ENCODE peak calls at places on chromosomes 6 and 20, in four cellular contexts. C is hippocampal formation, O is non-pigmented ciliary epithelial cell, G is NCI-H2081. V is an unnamed sample.

GRCh38 chr6:20096506-20096905 is 115.8 kb downstream of the MBOAT1 start:
- DNase-seq in G (no peak), C (peak), O (no peak), V (peak)

GRCh38 chr6:40599580-40599979 is 12.4 kb upstream of the LRFN2 start:
- DNase-seq in G (no peak), O (no peak), C (no peak), V (no peak)

GRCh38 chr6:151216812-151217211 is 23.0 kb upstream of the AKAP12 start:
- DNase-seq in G (no peak), C (no peak), O (no peak), V (no peak)

GRCh38 chr6:13485923-13486557 is 1.4 kb downstream of the GFOD1 start:
- DNase-seq in O (no peak), C (peak), G (peak), V (peak)

GRCh38 chr6:47420394-47421371 is 56.9 kb upstream of the CD2AP start:
- DNase-seq in O (peak), G (no peak), C (no peak), V (no peak)

GRCh38 chr6:43076928-43077809 is 1.1 kb downstream of the PTK7 start:
- DNase-seq in O (no peak), C (no peak), G (no peak), V (no peak)

GRCh38 chr20:58024241-58024721 is 204.2 kb downstream of the ANKRD60 start:
- DNase-seq in C (no peak), G (no peak), O (no peak), V (no peak)

GRCh38 chr20:57465943-57466342 is 59.0 kb downstream of the CTCFL start:
- DNase-seq in O (no peak), G (no peak), C (no peak), V (no peak)

GRCh38 chr6:170135821-170136471 is 154.9 kb downstream of the DLL1 start:
- DNase-seq in O (no peak), C (no peak), G (no peak), V (no peak)

GRCh38 chr6:11700118-11700718 is 78.4 kb downstream of the ADTRP start:
- DNase-seq in G (peak), C (no peak), O (no peak), V (peak)

GRCh38 chr6:14748679-14749078 is 497.2 kb upstream of the JARID2 start:
- DNase-seq in O (no peak), C (no peak), G (no peak), V (no peak)

GRCh38 chr6:87346700-87347099 is 2.1 kb downstream of the C6orf163 start:
- DNase-seq in C (no peak), G (no peak), O (no peak), V (no peak)

GRCh38 chr20:2578430-2579192 is 42.2 kb downstream of the TMC2 start:
- DNase-seq in C (no peak), G (no peak), O (no peak), V (no peak)

GRCh38 chr6:136791296-136792065 is 796 bp downstream of the MAP3K5 start:
- DNase-seq in G (peak), C (peak), O (no peak), V (peak)

GRCh38 chr6:2235782-2236495 is 9.5 kb downstream of the GMDS start:
- DNase-seq in C (no peak), G (no peak), O (no peak), V (no peak)

GRCh38 chr20:7540923-7541322 is 399.3 kb downstream of the HAO1 start:
- DNase-seq in C (no peak), O (no peak), G (no peak), V (no peak)

GRCh38 chr20:32278199-32278643 is 770 bp downstream of the KIF3B start:
- DNase-seq in G (no peak), C (no peak), O (no peak), V (no peak)

GRCh38 chr6:15586528-15586927 is 76.3 kb downstream of the DTNBP1 start:
- DNase-seq in C (no peak), G (no peak), O (no peak), V (no peak)

GRCh38 chr20:3927486-3928291 is 38.5 kb downstream of the PANK2 start:
- DNase-seq in O (no peak), G (no peak), C (no peak), V (no peak)

GRCh38 chr6:153778216-153778615 is 260.8 kb upstream of the OPRM1 start:
- DNase-seq in C (no peak), G (no peak), O (no peak), V (no peak)

GRCh38 chr6:114140416-114140815 is 169.5 kb upstream of the HDAC2 start:
- DNase-seq in O (no peak), G (no peak), C (no peak), V (no peak)

GRCh38 chr6:15716889-15717288 is 54.1 kb upstream of the DTNBP1 start:
- DNase-seq in O (no peak), G (no peak), C (no peak), V (no peak)

GRCh38 chr6:14671261-14671681 is 553.7 kb downstream of the CD83 start:
- DNase-seq in G (no peak), C (no peak), O (peak), V (no peak)

GRCh38 chr6:161079566-161080262 is 88.1 kb downstream of the MAP3K4 start:
- DNase-seq in G (no peak), C (no peak), O (peak), V (peak)

GRCh38 chr20:62899633-62900051 is 26.7 kb downstream of the DIDO1 start:
- DNase-seq in C (no peak), O (no peak), G (no peak), V (no peak)

V was measured in putamen.